ENCODE peak calls at places on chromosomes 11 and 22, in eight cellular contexts. A is coronary artery, X is HCT116, G is left ventricle myocardium inferior, M is kidney, V is adrenal gland, I is tibial artery, N is spleen. K is an unnamed sample.

GRCh38 chr11:110409174-110409573 is 20.6 kb upstream of the FDX1 start:
- DNase-seq in I (no peak), M (no peak), A (no peak), X (no peak), V (peak), G (no peak), N (no peak), K (no peak)

GRCh38 chr11:115696472-115697011 is 192.3 kb upstream of the CADM1 start:
- DNase-seq in M (no peak), V (no peak), I (no peak), N (no peak), X (no peak), A (no peak), G (no peak), K (no peak)

GRCh38 chr11:64553554-64554201 is 37.3 kb upstream of the SLC22A12 start:
- DNase-seq in G (peak), M (peak), I (peak), A (no peak), N (peak), V (peak), X (no peak), K (peak)

GRCh38 chr22:49975543-49976389 is 15.2 kb downstream of the PIM3 start:
- DNase-seq in G (peak), X (no peak), I (peak), N (peak), M (peak), V (peak), A (peak), K (no peak)

GRCh38 chr11:57302489-57302888 is 22.3 kb downstream of the TNKS1BP1 start:
- DNase-seq in X (no peak), V (no peak), G (no peak), I (no peak), M (no peak), A (no peak), N (no peak), K (no peak)

GRCh38 chr11:77165066-77165465 is 37.0 kb downstream of the MYO7A start:
- DNase-seq in N (no peak), G (no peak), X (no peak), I (no peak), A (no peak), V (no peak), M (no peak), K (no peak)

GRCh38 chr11:66745356-66746235 is 16.6 kb upstream of the SPTBN2 start:
- DNase-seq in N (peak), A (no peak), X (no peak), G (no peak), M (peak), V (peak), I (no peak), K (no peak)

GRCh38 chr22:22694106-22694505 is 49.7 kb downstream of the GGTLC2 start:
- DNase-seq in N (no peak), G (no peak), V (no peak), X (no peak), A (no peak), I (no peak), M (no peak), K (no peak)

GRCh38 chr11:86919557-86920210 is 35.5 kb downstream of the FZD4 start:
- DNase-seq in M (no peak), N (no peak), A (no peak), V (no peak), G (no peak), X (peak), I (no peak), K (peak)

GRCh38 chr11:114399490-114399889 is 821 bp downstream of the C11orf71 start:
- DNase-seq in N (no peak), M (no peak), I (no peak), G (no peak), V (no peak), X (no peak), A (no peak), K (no peak)

GRCh38 chr22:47341464-47341863 is 579.0 kb downstream of the TBC1D22A start:
- DNase-seq in A (no peak), V (no peak), I (no peak), M (no peak), X (no peak), G (no peak), N (no peak), K (no peak)

GRCh38 chr22:27088026-27088425 is 430.6 kb downstream of the MIAT start:
- DNase-seq in N (no peak), M (no peak), A (no peak), G (no peak), I (no peak), X (no peak), V (no peak), K (peak)

GRCh38 chr11:130509942-130510341 is 61.5 kb downstream of the ADAMTS15 start:
- DNase-seq in M (no peak), X (no peak), I (no peak), V (no peak), A (no peak), N (no peak), G (no peak), K (no peak)

GRCh38 chr22:49321477-49322055 is 506.1 kb downstream of the BRD1 start:
- DNase-seq in N (peak), A (peak), V (no peak), X (no peak), G (no peak), I (no peak), M (peak), K (no peak)

GRCh38 chr11:134725939-134726639 is 314.0 kb upstream of the B3GAT1 start:
- DNase-seq in G (no peak), V (no peak), I (no peak), A (no peak), X (peak), N (peak), M (no peak), K (no peak)

GRCh38 chr11:123011510-123011909 is 29.9 kb upstream of the BSX start:
- DNase-seq in V (no peak), G (no peak), A (no peak), I (no peak), M (no peak), N (no peak), X (no peak), K (no peak)

GRCh38 chr11:34327804-34328631 is 29.8 kb downstream of the ABTB2 start:
- DNase-seq in N (no peak), A (no peak), V (no peak), I (no peak), M (no peak), X (no peak), G (peak), K (no peak)

GRCh38 chr22:42632096-42632495 is 8.3 kb downstream of the ATP5MGL start:
- DNase-seq in G (no peak), X (no peak), A (no peak), I (no peak), N (no peak), V (no peak), M (no peak), K (no peak)

GRCh38 chr11:28838741-28839140 is 730.6 kb downstream of the METTL15 start:
- DNase-seq in V (no peak), M (no peak), I (no peak), N (no peak), X (no peak), A (no peak), G (no peak), K (peak)

GRCh38 chr11:69650832-69651344 is 9.9 kb downstream of the CCND1 start:
- DNase-seq in I (no peak), M (peak), N (peak), X (no peak), V (no peak), G (no peak), A (no peak), K (no peak)

GRCh38 chr22:28802595-28803087 is 2.3 kb upstream of the XBP1 start:
- DNase-seq in M (peak), N (no peak), X (no peak), V (no peak), G (no peak), I (no peak), A (no peak), K (no peak)

GRCh38 chr11:116651757-116652237 is 121.0 kb downstream of the BUD13 start:
- DNase-seq in N (no peak), A (peak), V (no peak), G (no peak), X (no peak), I (no peak), M (no peak), K (no peak)

GRCh38 chr11:134670961-134671370 is 258.9 kb upstream of the B3GAT1 start:
- DNase-seq in V (no peak), I (no peak), N (peak), G (no peak), A (no peak), X (no peak), M (no peak), K (no peak)

GRCh38 chr11:130175898-130176297 is 16.3 kb downstream of the ST14 start:
- DNase-seq in A (no peak), X (no peak), G (no peak), V (no peak), N (no peak), M (peak), I (no peak), K (no peak)

GRCh38 chr11:124075841-124076571 is 34.9 kb upstream of the OR10G7 start:
- DNase-seq in I (no peak), G (no peak), N (peak), X (no peak), M (peak), A (no peak), V (no peak), K (no peak)

GRCh38 chr11:119368121-119369034 is 13.1 kb downstream of the USP2 start:
- DNase-seq in X (no peak), G (peak), A (no peak), M (peak), I (peak), V (peak), N (peak), K (no peak)

GRCh38 chr22:22770881-22771280 is 116.7 kb upstream of the IGLL5 start:
- DNase-seq in G (no peak), M (no peak), I (peak), A (peak), V (no peak), X (no peak), N (no peak), K (no peak)

GRCh38 chr22:34105461-34106062 is 185.3 kb upstream of the LARGE1 start:
- DNase-seq in N (no peak), X (no peak), V (peak), I (peak), M (peak), A (no peak), G (peak), K (no peak)
- TF ChIP-seq CTCF in N (peak), X (no peak), V (peak), I (peak), M (peak), A (no peak), G (peak), K (no peak)

GRCh38 chr11:126387856-126388255 is 32.4 kb downstream of the ST3GAL4 start:
- DNase-seq in A (no peak), V (no peak), I (no peak), M (no peak), N (no peak), X (no peak), G (no peak), K (no peak)
- H3K4me3 ChIP-seq in A (no peak), V (no peak), I (no peak), M (no peak), N (no peak), X (no peak), G (no peak), K (no peak)

GRCh38 chr11:19344661-19345518 is 104.1 kb upstream of the E2F8 start:
- DNase-seq in I (peak), X (no peak), N (peak), V (peak), G (peak), A (no peak), M (peak), K (peak)

GRCh38 chr11:19349340-19350025 is 108.7 kb upstream of the E2F8 start:
- DNase-seq in N (no peak), M (no peak), X (no peak), G (no peak), A (no peak), V (no peak), I (no peak), K (peak)

GRCh38 chr11:19345519-19345847 is 104.7 kb upstream of the E2F8 start:
- DNase-seq in N (peak), X (no peak), M (peak), I (no peak), A (no peak), V (no peak), G (no peak), K (no peak)

GRCh38 chr11:19347911-19348310 is 107.2 kb upstream of the E2F8 start:
- DNase-seq in G (no peak), V (no peak), I (no peak), X (no peak), M (no peak), A (no peak), N (no peak), K (no peak)

GRCh38 chr11:19345848-19346681 is 105.3 kb upstream of the E2F8 start:
- DNase-seq in V (no peak), M (peak), A (no peak), N (peak), X (no peak), I (no peak), G (peak), K (peak)
- TF ChIP-seq CTCF in V (no peak), M (no peak), A (no peak), N (no peak), X (no peak), I (no peak), G (peak), K (no peak)

GRCh38 chr11:128498846-128499245 is 88.5 kb downstream of the ETS1 start:
- DNase-seq in X (no peak), N (no peak), A (no peak), I (no peak), G (no peak), M (no peak), V (no peak), K (peak)
- H3K4me3 ChIP-seq in X (no peak), N (no peak), A (no peak), I (no peak), G (no peak), M (no peak), V (no peak), K (no peak)

DNA sequence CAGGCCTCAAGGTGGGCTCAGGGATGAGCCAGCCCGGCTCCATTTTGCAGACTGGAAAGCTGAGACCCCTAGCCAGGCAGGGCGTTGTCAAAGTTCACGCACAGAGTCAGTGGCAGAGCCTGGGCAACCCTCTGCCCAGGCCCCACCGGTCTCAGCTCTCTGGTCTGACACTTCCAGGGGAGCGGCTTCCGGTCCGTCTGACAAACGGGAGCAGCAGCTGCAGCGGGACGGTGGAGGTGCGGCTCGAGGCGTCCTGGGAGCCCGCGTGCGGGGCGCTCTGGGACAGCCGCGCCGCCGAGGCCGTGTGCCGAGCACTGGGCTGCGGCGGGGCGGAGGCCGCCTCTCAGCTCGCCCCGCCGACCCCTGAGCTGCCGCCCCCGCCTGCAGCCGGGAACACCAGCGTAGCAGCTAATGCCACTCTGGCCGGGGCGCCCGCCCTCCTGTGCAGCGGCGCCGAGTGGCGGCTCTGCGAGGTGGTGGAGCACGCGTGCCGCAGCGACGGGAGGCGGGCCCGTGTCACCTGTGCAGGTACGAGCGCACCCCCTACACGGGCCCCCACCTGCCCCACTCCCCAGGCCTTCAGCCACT is 36.0 kb downstream of the CD6 start:
- DNase-seq in V (no peak), M (peak), G (no peak), I (no peak), X (no peak), N (no peak), A (no peak), K (no peak)
- TF ChIP-seq CTCF in V (no peak), M (no peak), G (no peak), I (no peak), X (no peak), N (no peak), A (no peak), K (no peak)

GRCh38 chr11:104772806-104773241 is 125.4 kb downstream of the CASP12 start:
- DNase-seq in A (no peak), M (no peak), V (no peak), N (no peak), X (peak), I (no peak), G (no peak), K (peak)

GRCh38 chr11:104771782-104772181 is 126.5 kb downstream of the CASP12 start:
- DNase-seq in I (no peak), X (no peak), G (no peak), N (no peak), A (no peak), M (no peak), V (no peak), K (peak)

GRCh38 chr11:104776501-104777170 is 121.6 kb downstream of the CASP12 start:
- DNase-seq in I (no peak), N (no peak), G (no peak), M (no peak), V (no peak), X (no peak), A (no peak), K (no peak)

DNA sequence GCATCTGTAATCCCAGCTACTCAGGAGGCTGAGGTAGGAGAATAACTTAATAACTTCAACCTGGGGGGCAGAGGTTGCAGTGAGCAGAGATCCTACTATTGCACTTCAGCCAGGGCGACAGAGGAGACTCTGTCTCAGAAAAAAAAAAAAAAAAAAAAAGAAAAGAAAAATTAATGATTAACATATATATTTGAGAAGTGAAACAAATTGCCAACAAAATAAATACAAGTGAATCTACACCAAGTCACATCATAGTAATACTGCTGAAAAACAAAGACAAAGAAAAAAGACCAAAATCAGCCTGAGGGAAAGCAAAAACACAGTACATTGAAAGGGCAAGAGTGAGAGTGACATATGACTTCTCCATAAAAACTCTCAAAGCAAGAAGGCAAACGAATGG is 123.7 kb downstream of the CASP12 start:
- DNase-seq in N (no peak), G (no peak), X (no peak), M (no peak), V (no peak), I (no peak), A (no peak), K (no peak)
- H3K4me3 ChIP-seq in N (no peak), G (no peak), X (no peak), M (no peak), V (no peak), I (no peak), A (no peak), K (no peak)

K was measured in astrocyte of the spinal cord.